ENCODE peak calls at places on chromosomes 3 and 15, in eight cellular contexts. Q is heart left ventricle; O is CD4-positive, alpha-beta T cell; A is cardiac muscle cell; W is fibroblast of the aortic adventitia; N is right atrium auricular region; S is AG04450; I is omental fat pad. L is an unnamed sample.

GRCh38 chr3:10926441-10926830 is 66.1 kb upstream of the SLC6A1 start:
- DNase-seq in Q (no peak), O (no peak), A (no peak), W (no peak), N (no peak), S (no peak), I (no peak), L (no peak)

GRCh38 chr15:41429003-41429890 is 12.4 kb downstream of the RTF1 start:
- DNase-seq in Q (no peak), O (no peak), A (peak; percentile 29), W (peak; percentile 23), N (no peak), S (no peak), I (no peak), L (peak; percentile 60)

GRCh38 chr3:64278631-64279030 is 53.4 kb upstream of the PRICKLE2 start:
- DNase-seq in Q (no peak), O (no peak), A (peak; percentile 53), W (peak; percentile 22), N (no peak), S (no peak), I (no peak), L (no peak)

GRCh38 chr15:90067181-90067952 is 34.9 kb downstream of the IDH2 start:
- DNase-seq in Q (no peak), O (no peak), A (no peak), W (no peak), N (no peak), S (no peak), I (no peak), L (no peak)

GRCh38 chr15:83287541-83288027 is 3.1 kb upstream of the BNC1 start:
- DNase-seq in Q (no peak), O (no peak), A (peak; percentile 93), W (peak; percentile 98), N (no peak), S (peak; percentile 86), I (no peak), L (no peak)

GRCh38 chr15:41666353-41666920 is 6.2 kb downstream of the MGA start:
- DNase-seq in Q (no peak), O (no peak), A (no peak), W (no peak), N (no peak), S (no peak), I (no peak), L (no peak)

GRCh38 chr3:51686512-51687215 is 15.6 kb downstream of the TEX264 start:
- DNase-seq in Q (peak; percentile 87), O (peak; percentile 85), A (peak; percentile 65), W (peak; percentile 24), N (no peak), S (no peak), I (no peak), L (peak; percentile 57)

GRCh38 chr3:39103324-39103693 is 4.1 kb downstream of the GORASP1 start:
- DNase-seq in Q (no peak), O (no peak), A (no peak), W (no peak), N (no peak), S (no peak), I (no peak), L (no peak)

GRCh38 chr3:14119166-14119510 is 5.5 kb downstream of the CHCHD4 start:
- DNase-seq in Q (no peak), O (no peak), A (no peak), W (no peak), N (no peak), S (no peak), I (no peak), L (no peak)

GRCh38 chr15:36988947-36989346 is 111.4 kb downstream of the MEIS2 start:
- DNase-seq in Q (no peak), O (no peak), A (no peak), W (peak; percentile 17), N (no peak), S (no peak), I (no peak), L (no peak)

GRCh38 chr3:16362781-16363180 is 97.8 kb downstream of the OXNAD1 start:
- DNase-seq in Q (no peak), O (no peak), A (no peak), W (no peak), N (no peak), S (no peak), I (no peak), L (no peak)

GRCh38 chr3:195907730-195908438 is 467 bp downstream of the TNK2 start:
- DNase-seq in Q (peak; percentile 42), O (peak; percentile 53), A (peak; percentile 32), W (no peak), N (peak; percentile 81), S (no peak), I (no peak), L (peak; percentile 41)

GRCh38 chr3:73365756-73366397 is 258.9 kb downstream of the PDZRN3 start:
- DNase-seq in Q (peak; percentile 59), O (no peak), A (peak; percentile 78), W (peak; percentile 93), N (peak; percentile 77), S (peak; percentile 29), I (peak; percentile 35), L (no peak)

GRCh38 chr3:13106308-13106970 is 33.2 kb upstream of the IQSEC1 start:
- DNase-seq in Q (no peak), O (no peak), A (no peak), W (no peak), N (no peak), S (no peak), I (no peak), L (no peak)

GRCh38 chr3:134446800-134447199 is 39.0 kb downstream of the ANAPC13 start:
- DNase-seq in Q (no peak), O (no peak), A (peak; percentile 66), W (peak; percentile 55), N (no peak), S (no peak), I (no peak), L (no peak)

DNA sequence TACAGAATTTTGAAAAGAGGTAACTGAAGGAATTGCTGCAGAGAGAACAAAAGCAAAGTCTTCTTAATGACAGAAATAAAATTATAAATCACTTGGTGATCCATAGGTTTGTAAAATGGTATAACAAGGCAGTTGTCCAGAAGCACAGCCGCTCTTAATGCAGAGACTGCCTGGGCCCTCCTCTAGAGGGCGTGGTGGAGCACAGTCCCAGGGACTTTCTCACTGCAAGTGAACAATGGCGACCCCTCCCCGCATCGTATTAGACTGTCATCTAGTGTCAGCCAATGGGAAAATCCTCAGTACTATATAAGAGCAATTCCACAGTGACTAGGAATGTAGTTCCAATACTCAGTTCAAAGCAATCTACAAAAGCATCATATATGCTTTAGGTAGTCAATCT is 26.4 kb upstream of the ZBED2 start:
- DNase-seq in Q (no peak), O (no peak), A (peak; percentile 8), W (no peak), N (no peak), S (no peak), I (no peak), L (no peak)
- TF ChIP-seq CTCF in Q (no peak), O (peak; percentile 35), A (peak; percentile 35), W (peak; percentile 10), N (no peak), S (peak; percentile 22), I (no peak), L (no peak)

DNA sequence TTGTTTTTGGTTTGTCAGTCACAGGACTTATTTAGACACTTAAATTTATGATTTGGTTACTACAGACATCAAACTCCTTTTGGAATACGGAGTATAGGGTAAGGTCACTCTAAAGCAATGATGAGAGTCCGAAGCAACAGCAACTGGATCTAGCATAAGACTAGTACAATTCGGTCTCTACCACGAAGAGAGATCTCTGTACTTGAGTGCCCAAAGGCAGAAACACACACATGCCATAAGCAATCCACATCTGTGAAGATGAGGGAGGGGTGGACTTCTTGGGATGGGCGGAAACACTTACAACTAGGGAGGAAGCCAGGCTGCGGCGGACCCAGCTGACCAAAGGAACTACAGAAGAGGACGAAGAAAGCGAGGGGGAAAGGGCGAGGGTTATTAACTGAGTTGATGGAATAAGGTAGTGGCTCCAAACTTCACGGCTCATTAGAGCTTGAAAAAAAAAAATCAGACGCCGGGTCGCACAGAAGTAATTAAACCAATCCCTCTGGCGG is 595 bp downstream of the DPH6 start:
- DNase-seq in Q (peak; percentile 44), O (no peak), A (peak; percentile 78), W (peak; percentile 71), N (peak; percentile 66), S (peak; percentile 24), I (no peak), L (peak; percentile 13)
- TF ChIP-seq CTCF in Q (no peak), O (no peak), A (peak; percentile 6), W (no peak), N (no peak), S (no peak), I (no peak), L (no peak)

GRCh38 chr3:141399979-141400971 is 32.0 kb downstream of the ZBTB38 start:
- DNase-seq in Q (no peak), O (no peak), A (no peak), W (peak; percentile 38), N (no peak), S (no peak), I (no peak), L (no peak)

GRCh38 chr3:141403576-141403975 is 35.3 kb downstream of the ZBTB38 start:
- DNase-seq in Q (no peak), O (no peak), A (no peak), W (peak; percentile 34), N (no peak), S (no peak), I (no peak), L (no peak)

GRCh38 chr3:141401095-141401494 is 32.8 kb downstream of the ZBTB38 start:
- DNase-seq in Q (no peak), O (no peak), A (no peak), W (peak; percentile 19), N (no peak), S (no peak), I (no peak), L (no peak)

GRCh38 chr3:141401584-141402475 is 33.5 kb downstream of the ZBTB38 start:
- DNase-seq in Q (peak; percentile 57), O (peak; percentile 49), A (peak; percentile 63), W (peak; percentile 48), N (no peak), S (no peak), I (no peak), L (peak; percentile 71)

DNA sequence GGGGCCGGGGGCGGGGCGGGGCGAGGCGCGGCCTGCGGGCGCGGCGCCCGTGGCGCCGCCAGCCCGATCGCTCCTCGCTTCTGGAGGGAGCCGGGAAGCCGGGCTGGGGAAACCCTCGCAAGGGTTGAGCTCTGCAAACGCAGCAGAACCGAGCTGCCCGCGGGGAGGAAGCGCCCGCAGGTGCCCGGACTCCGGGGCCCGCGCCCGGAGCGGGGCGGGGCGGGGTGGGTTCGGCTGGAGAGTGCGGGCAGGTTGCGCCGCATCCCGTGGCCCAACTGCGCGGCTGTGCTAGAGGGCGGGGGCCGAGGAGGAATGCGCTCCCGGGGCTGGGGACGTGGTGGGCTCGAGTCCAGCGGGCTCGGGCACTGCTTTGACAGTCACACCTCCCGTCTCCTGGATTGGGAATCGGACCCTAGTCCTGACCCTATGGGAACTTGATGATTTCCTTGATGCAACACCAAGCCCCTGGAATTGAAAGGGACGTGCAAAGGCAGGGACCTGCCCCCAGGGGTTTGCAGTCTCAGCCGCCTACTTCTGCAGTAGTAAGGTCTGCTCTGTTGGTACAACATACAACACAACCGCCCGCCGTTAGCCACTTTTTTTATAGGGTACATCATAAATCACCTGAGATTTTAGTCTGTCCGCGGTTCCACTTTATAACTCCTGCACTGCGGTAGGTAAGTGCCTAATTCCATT is 34.3 kb downstream of the ZBTB38 start:
- DNase-seq in Q (peak; percentile 81), O (peak; percentile 56), A (peak; percentile 79), W (peak; percentile 84), N (peak; percentile 71), S (no peak), I (no peak), L (peak; percentile 43)
- TF ChIP-seq CTCF in Q (no peak), O (no peak), A (no peak), W (peak; percentile 14), N (no peak), S (peak; percentile 14), I (no peak), L (no peak)

GRCh38 chr15:44710236-44711088 is 661 bp downstream of the PATL2 start:
- DNase-seq in Q (no peak), O (peak; percentile 44), A (peak; percentile 44), W (peak; percentile 52), N (peak; percentile 71), S (no peak), I (no peak), L (peak; percentile 56)
- TF ChIP-seq CTCF in Q (peak; percentile 34), O (peak; percentile 54), A (peak; percentile 47), W (peak; percentile 49), N (no peak), S (peak; percentile 51), I (no peak), L (peak; percentile 43)